ENCODE peak calls at places on chromosomes 7 and 10, in six cellular contexts. One of them, this sample, is unnamed.

GRCh38 chr10:55183993-55184392 is 383.0 kb upstream of the PCDH15 start:
- DNase-seq in T-helper 17 cell: no peak
- DNase-seq in tibial artery: no peak
- DNase-seq in transverse colon: no peak
- DNase-seq in sigmoid colon: no peak
- DNase-seq in foreskin keratinocyte: peak
- DNase-seq in this sample: no peak

GRCh38 chr10:74991435-74991834 is 120.0 kb upstream of the SAMD8 start:
- DNase-seq in T-helper 17 cell: no peak
- DNase-seq in tibial artery: no peak
- DNase-seq in transverse colon: no peak
- DNase-seq in sigmoid colon: no peak
- DNase-seq in foreskin keratinocyte: peak
- DNase-seq in this sample: no peak

GRCh38 chr10:93379366-93380042 is 102.6 kb downstream of the MYOF start:
- DNase-seq in T-helper 17 cell: no peak
- DNase-seq in tibial artery: no peak
- DNase-seq in transverse colon: no peak
- DNase-seq in sigmoid colon: no peak
- DNase-seq in foreskin keratinocyte: peak
- DNase-seq in this sample: no peak

GRCh38 chr7:17937506-17938115 is 2.7 kb downstream of the SNX13 start:
- DNase-seq in T-helper 17 cell: no peak
- DNase-seq in tibial artery: no peak
- DNase-seq in transverse colon: no peak
- DNase-seq in sigmoid colon: no peak
- DNase-seq in foreskin keratinocyte: peak
- DNase-seq in this sample: no peak

GRCh38 chr7:4830176-4830575 is 31.7 kb downstream of the PAPOLB start:
- DNase-seq in T-helper 17 cell: peak
- DNase-seq in tibial artery: peak
- DNase-seq in transverse colon: peak
- DNase-seq in sigmoid colon: peak
- DNase-seq in foreskin keratinocyte: no peak
- DNase-seq in this sample: peak

GRCh38 chr7:100171840-100172239 is 3.4 kb upstream of the GAL3ST4 start:
- DNase-seq in T-helper 17 cell: no peak
- DNase-seq in tibial artery: no peak
- DNase-seq in transverse colon: no peak
- DNase-seq in sigmoid colon: no peak
- DNase-seq in foreskin keratinocyte: no peak
- DNase-seq in this sample: no peak

GRCh38 chr10:33927347-33927746 is 592.9 kb upstream of the NRP1 start:
- DNase-seq in T-helper 17 cell: no peak
- DNase-seq in tibial artery: no peak
- DNase-seq in transverse colon: no peak
- DNase-seq in sigmoid colon: no peak
- DNase-seq in foreskin keratinocyte: peak
- DNase-seq in this sample: no peak

GRCh38 chr10:6208781-6209235 is 6.1 kb downstream of the PFKFB3 start:
- DNase-seq in T-helper 17 cell: no peak
- DNase-seq in tibial artery: no peak
- DNase-seq in transverse colon: no peak
- DNase-seq in sigmoid colon: peak
- DNase-seq in foreskin keratinocyte: no peak
- DNase-seq in this sample: no peak

GRCh38 chr7:155000795-155001194 is 2.1 kb downstream of the PAXIP1 start:
- DNase-seq in T-helper 17 cell: no peak
- DNase-seq in tibial artery: no peak
- DNase-seq in transverse colon: peak
- DNase-seq in sigmoid colon: no peak
- DNase-seq in foreskin keratinocyte: no peak
- DNase-seq in this sample: no peak

GRCh38 chr7:132251327-132251659 is 325.0 kb downstream of the PLXNA4 start:
- DNase-seq in T-helper 17 cell: no peak
- DNase-seq in tibial artery: peak
- DNase-seq in transverse colon: peak
- DNase-seq in sigmoid colon: peak
- DNase-seq in foreskin keratinocyte: no peak
- DNase-seq in this sample: peak

GRCh38 chr7:73452999-73453635 is 19.5 kb downstream of the FZD9 start:
- DNase-seq in T-helper 17 cell: no peak
- DNase-seq in tibial artery: no peak
- DNase-seq in transverse colon: no peak
- DNase-seq in sigmoid colon: no peak
- DNase-seq in foreskin keratinocyte: no peak
- DNase-seq in this sample: no peak

GRCh38 chr10:77220150-77220549 is 417.5 kb downstream of the KCNMA1 start:
- DNase-seq in T-helper 17 cell: no peak
- DNase-seq in tibial artery: no peak
- DNase-seq in transverse colon: no peak
- DNase-seq in sigmoid colon: no peak
- DNase-seq in foreskin keratinocyte: no peak
- DNase-seq in this sample: no peak

GRCh38 chr7:12357508-12357907 is 46.2 kb downstream of the VWDE start:
- DNase-seq in T-helper 17 cell: no peak
- DNase-seq in tibial artery: no peak
- DNase-seq in transverse colon: no peak
- DNase-seq in sigmoid colon: no peak
- DNase-seq in foreskin keratinocyte: no peak
- DNase-seq in this sample: no peak

GRCh38 chr10:98039690-98040381 is 9.4 kb upstream of the CRTAC1 start:
- DNase-seq in T-helper 17 cell: no peak
- DNase-seq in tibial artery: no peak
- DNase-seq in transverse colon: no peak
- DNase-seq in sigmoid colon: no peak
- DNase-seq in foreskin keratinocyte: no peak
- DNase-seq in this sample: no peak